ENCODE peak calls at places on chromosomes 11 and 22, in ten cellular contexts. O, C, J, D, X, L, R, N, F and Y are unnamed samples.

GRCh38 chr11:31817054-31817620 is 6.0 kb upstream of the PAX6 start:
- DNase-seq in O (no peak), C (no peak), J (peak), D (peak), X (no peak), L (no peak), R (no peak), N (peak), F (no peak), Y (peak)

GRCh38 chr22:20206709-20207215 is 55.9 kb upstream of the CCDC188 start:
- DNase-seq in O (no peak), C (no peak), J (no peak), D (peak), X (peak), L (no peak), R (no peak), N (no peak), F (no peak), Y (no peak)

GRCh38 chr11:128174465-128175101 is 412.8 kb downstream of the ETS1 start:
- DNase-seq in O (no peak), C (no peak), J (no peak), D (no peak), X (no peak), L (no peak), R (no peak), N (no peak), F (no peak), Y (no peak)

GRCh38 chr11:132655187-132655855 is 877.0 kb downstream of the OPCML start:
- DNase-seq in O (no peak), C (no peak), J (no peak), D (no peak), X (no peak), L (no peak), R (no peak), N (no peak), F (no peak), Y (no peak)

GRCh38 chr11:123549901-123550619 is 104.4 kb downstream of the SCN3B start:
- DNase-seq in O (no peak), C (no peak), J (no peak), D (no peak), X (no peak), L (no peak), R (peak), N (no peak), F (peak), Y (no peak)

GRCh38 chr11:2320591-2321310 is 18.9 kb downstream of the TSPAN32 start:
- DNase-seq in O (no peak), C (no peak), J (no peak), D (no peak), X (no peak), L (no peak), R (no peak), N (peak), F (peak), Y (no peak)

GRCh38 chr22:45285431-45286058 is 796 bp downstream of the UPK3A start:
- DNase-seq in O (no peak), C (no peak), J (no peak), D (no peak), X (no peak), L (no peak), R (no peak), N (no peak), F (no peak), Y (no peak)

GRCh38 chr11:1674879-1675235 is 22.1 kb upstream of the KRTAP5-6 start:
- DNase-seq in O (no peak), C (no peak), J (no peak), D (peak), X (no peak), L (no peak), R (no peak), N (no peak), F (no peak), Y (no peak)

GRCh38 chr11:83025267-83025704 is 46.4 kb downstream of the RAB30 start:
- DNase-seq in O (no peak), C (no peak), J (no peak), D (no peak), X (no peak), L (no peak), R (no peak), N (no peak), F (no peak), Y (no peak)

GRCh38 chr22:33631777-33632176 is 288.5 kb downstream of the LARGE1 start:
- DNase-seq in O (no peak), C (no peak), J (no peak), D (no peak), X (no peak), L (no peak), R (no peak), N (no peak), F (no peak), Y (no peak)

GRCh38 chr22:43237280-43237679 is 50.3 kb upstream of the TTLL12 start:
- DNase-seq in O (no peak), C (no peak), J (no peak), D (no peak), X (no peak), L (no peak), R (peak), N (no peak), F (no peak), Y (no peak)

GRCh38 chr22:42022162-42022847 is 23.7 kb downstream of the WBP2NL start:
- DNase-seq in O (no peak), C (no peak), J (no peak), D (no peak), X (peak), L (peak), R (no peak), N (no peak), F (no peak), Y (no peak)

GRCh38 chr11:71086687-71087258 is 165.6 kb downstream of the SHANK2 start:
- DNase-seq in O (no peak), C (no peak), J (no peak), D (peak), X (no peak), L (no peak), R (peak), N (no peak), F (no peak), Y (no peak)

GRCh38 chr22:25564320-25564978 is at the start of gene GRK3:
- DNase-seq in O (peak), C (peak), J (peak), D (peak), X (peak), L (peak), R (peak), N (peak), F (peak), Y (peak)

GRCh38 chr11:117185739-117186430 is 7.3 kb downstream of the SIDT2 start:
- DNase-seq in O (no peak), C (no peak), J (peak), D (no peak), X (no peak), L (no peak), R (no peak), N (peak), F (no peak), Y (no peak)

GRCh38 chr11:1012740-1013627 is 23.5 kb downstream of the MUC6 start:
- DNase-seq in O (no peak), C (no peak), J (no peak), D (no peak), X (no peak), L (no peak), R (no peak), N (no peak), F (no peak), Y (no peak)

GRCh38 chr22:43992331-43992821 is 31.7 kb upstream of the PARVB start:
- DNase-seq in O (no peak), C (no peak), J (peak), D (no peak), X (no peak), L (no peak), R (peak), N (no peak), F (no peak), Y (no peak)

GRCh38 chr11:112590778-112591177 is 330.1 kb upstream of the PLET1 start:
- DNase-seq in O (no peak), C (no peak), J (no peak), D (no peak), X (no peak), L (no peak), R (no peak), N (no peak), F (no peak), Y (no peak)

GRCh38 chr11:5550440-5551095 is 2.2 kb upstream of the OR52H1 start:
- DNase-seq in O (no peak), C (no peak), J (no peak), D (no peak), X (no peak), L (no peak), R (no peak), N (no peak), F (no peak), Y (no peak)

GRCh38 chr11:102843474-102843873 is at the start of gene MMP3:
- DNase-seq in O (no peak), C (no peak), J (no peak), D (no peak), X (no peak), L (no peak), R (no peak), N (no peak), F (no peak), Y (no peak)

GRCh38 chr22:45483918-45484499 is 18.7 kb upstream of the FBLN1 start:
- DNase-seq in O (no peak), C (no peak), J (no peak), D (no peak), X (no peak), L (no peak), R (no peak), N (peak), F (no peak), Y (no peak)

GRCh38 chr11:35321532-35322320 is 97.6 kb downstream of the SLC1A2 start:
- DNase-seq in O (no peak), C (no peak), J (no peak), D (no peak), X (no peak), L (no peak), R (peak), N (no peak), F (no peak), Y (no peak)

GRCh38 chr11:58905716-58906547 is 33.4 kb upstream of the GLYATL1 start:
- DNase-seq in O (peak), C (no peak), J (no peak), D (peak), X (peak), L (no peak), R (no peak), N (no peak), F (no peak), Y (no peak)

GRCh38 chr11:104713366-104713765 is 184.9 kb downstream of the CASP12 start:
- DNase-seq in O (no peak), C (no peak), J (no peak), D (no peak), X (no peak), L (no peak), R (no peak), N (no peak), F (no peak), Y (no peak)

GRCh38 chr11:129884581-129884980 is 10.8 kb downstream of the NFRKB start:
- DNase-seq in O (no peak), C (no peak), J (no peak), D (no peak), X (no peak), L (no peak), R (no peak), N (no peak), F (no peak), Y (no peak)

GRCh38 chr22:43848366-43849171 is 13.7 kb downstream of the SULT4A1 start:
- DNase-seq in O (no peak), C (no peak), J (peak), D (peak), X (no peak), L (no peak), R (no peak), N (peak), F (peak), Y (no peak)

GRCh38 chr11:61609000-61609969 is 28.4 kb upstream of the SYT7 start:
- DNase-seq in O (no peak), C (no peak), J (no peak), D (peak), X (peak), L (no peak), R (no peak), N (no peak), F (no peak), Y (no peak)

GRCh38 chr11:100923555-100923954 is 206.1 kb downstream of the PGR start:
- DNase-seq in O (no peak), C (no peak), J (no peak), D (no peak), X (no peak), L (no peak), R (no peak), N (no peak), F (no peak), Y (no peak)

DNA sequence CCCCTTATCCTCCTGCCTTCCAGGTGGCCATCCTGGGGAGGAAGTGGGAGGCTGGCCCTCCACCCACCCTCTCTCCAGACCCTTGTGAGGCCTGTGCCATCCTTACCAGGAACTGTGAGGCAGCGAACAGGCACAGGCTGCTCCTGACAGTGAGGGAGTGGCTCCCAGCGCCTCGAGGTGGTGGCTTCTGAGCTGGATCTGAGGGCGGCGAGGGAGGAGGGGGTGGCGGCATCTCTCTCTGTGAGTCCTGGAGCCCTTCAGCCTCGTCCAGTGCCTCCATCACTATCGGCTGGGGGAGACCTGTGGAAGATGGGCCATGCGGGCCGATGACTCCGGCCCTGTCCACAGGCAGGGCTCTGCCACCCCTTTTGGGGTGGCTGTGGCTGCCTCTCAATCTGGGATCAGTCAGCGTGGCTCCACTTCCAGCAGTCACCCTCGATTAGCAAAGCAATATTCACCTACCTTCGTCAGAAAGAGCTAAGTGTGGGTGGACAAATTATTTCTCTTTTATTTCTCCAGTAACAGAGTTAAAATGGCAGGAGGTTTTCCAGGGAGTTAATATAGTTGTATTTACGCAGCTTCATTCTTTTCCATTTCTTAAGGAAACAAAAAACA is 18.0 kb upstream of the IGSF22 start:
- DNase-seq in O (no peak), C (no peak), J (no peak), D (no peak), X (no peak), L (no peak), R (no peak), N (no peak), F (no peak), Y (no peak)
- TF ChIP-seq POLR2A in O (no peak), C (no peak), J (no peak), D (no peak), X (no peak), L (no peak), R (no peak), N (no peak), F (no peak), Y (no peak)

DNA sequence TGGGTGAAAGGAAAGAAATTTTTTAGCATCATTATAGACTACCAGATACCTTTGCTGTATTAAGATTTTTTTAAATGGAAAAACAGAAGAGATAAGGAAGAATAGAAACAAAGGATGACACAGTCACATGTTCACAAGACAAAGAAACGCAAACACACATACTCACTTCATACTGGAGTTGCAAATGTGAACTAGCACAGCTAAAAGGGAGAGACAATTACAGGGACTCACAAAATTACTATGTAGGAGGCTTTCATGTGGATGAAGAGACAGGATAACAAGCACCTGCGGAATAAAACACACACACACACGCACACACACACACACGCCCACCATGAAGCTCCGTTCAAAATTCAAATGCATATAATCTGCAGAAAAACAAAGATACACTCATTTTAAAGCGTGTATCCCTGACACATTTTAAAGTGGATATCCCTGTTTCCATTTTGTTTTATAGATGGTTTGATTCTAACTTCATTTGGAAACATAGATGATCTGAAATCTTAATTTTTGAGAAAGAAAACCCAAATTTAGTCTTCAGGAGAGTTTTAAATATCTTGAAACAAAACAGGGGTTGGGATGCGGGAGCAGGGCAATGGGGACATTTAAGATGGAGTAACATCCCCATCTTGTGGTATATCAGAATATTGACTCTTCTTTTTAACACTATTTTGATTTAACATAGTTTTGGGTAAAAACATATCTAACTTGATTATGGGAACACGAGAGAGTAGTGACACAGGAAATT is 36.7 kb downstream of the JRKL start:
- DNase-seq in O (no peak), C (no peak), J (no peak), D (no peak), X (no peak), L (no peak), R (peak), N (no peak), F (no peak), Y (peak)
- TF ChIP-seq POLR2A in O (no peak), C (no peak), J (no peak), D (no peak), X (no peak), L (no peak), R (no peak), N (no peak), F (no peak), Y (no peak)

GRCh38 chr11:60182546-60183330 is at the start of gene MS4A6A:
- DNase-seq in O (no peak), C (no peak), J (no peak), D (no peak), X (no peak), L (no peak), R (no peak), N (no peak), F (no peak), Y (no peak)
- TF ChIP-seq POLR2A in O (no peak), C (peak), J (no peak), D (no peak), X (no peak), L (no peak), R (no peak), N (no peak), F (no peak), Y (no peak)

GRCh38 chr11:10222399-10222798 is 71.6 kb downstream of the SBF2 start:
- DNase-seq in O (no peak), C (no peak), J (no peak), D (no peak), X (no peak), L (no peak), R (no peak), N (no peak), F (no peak), Y (no peak)
- TF ChIP-seq POLR2A in O (no peak), C (no peak), J (no peak), D (no peak), X (no peak), L (no peak), R (no peak), N (no peak), F (no peak), Y (no peak)

GRCh38 chr11:68932933-68933577 is 29.4 kb downstream of the IGHMBP2 start:
- DNase-seq in O (no peak), C (no peak), J (no peak), D (no peak), X (no peak), L (no peak), R (no peak), N (peak), F (no peak), Y (no peak)

GRCh38 chr11:68932358-68932757 is 28.7 kb downstream of the IGHMBP2 start:
- DNase-seq in O (no peak), C (no peak), J (no peak), D (no peak), X (no peak), L (no peak), R (no peak), N (peak), F (no peak), Y (no peak)

GRCh38 chr11:68933605-68934320 is 30.1 kb downstream of the IGHMBP2 start:
- DNase-seq in O (no peak), C (no peak), J (no peak), D (no peak), X (no peak), L (no peak), R (no peak), N (peak), F (no peak), Y (no peak)

GRCh38 chr11:68930991-68931855 is 27.5 kb downstream of the IGHMBP2 start:
- DNase-seq in O (no peak), C (no peak), J (no peak), D (no peak), X (no peak), L (no peak), R (no peak), N (peak), F (no peak), Y (no peak)

GRCh38 chr11:68931911-68932310 is 28.2 kb downstream of the IGHMBP2 start:
- DNase-seq in O (no peak), C (no peak), J (no peak), D (no peak), X (no peak), L (no peak), R (no peak), N (peak), F (no peak), Y (no peak)
- TF ChIP-seq POLR2A in O (no peak), C (no peak), J (no peak), D (no peak), X (no peak), L (no peak), R (no peak), N (no peak), F (no peak), Y (no peak)

GRCh38 chr11:110907629-110908028 is 195.4 kb upstream of the ARHGAP20 start:
- DNase-seq in O (no peak), C (no peak), J (no peak), D (no peak), X (peak), L (no peak), R (peak), N (no peak), F (no peak), Y (peak)
- TF ChIP-seq POLR2A in O (no peak), C (no peak), J (no peak), D (no peak), X (no peak), L (no peak), R (no peak), N (no peak), F (no peak), Y (no peak)

GRCh38 chr11:46936138-46937110 is at the start of gene CSTPP1:
- DNase-seq in O (peak), C (peak), J (peak), D (peak), X (peak), L (peak), R (peak), N (peak), F (peak), Y (peak)
- TF ChIP-seq POLR2A in O (no peak), C (no peak), J (no peak), D (no peak), X (no peak), L (no peak), R (no peak), N (no peak), F (no peak), Y (no peak)

GRCh38 chr11:73308963-73309960 is 1.2 kb downstream of the ARHGEF17 start:
- DNase-seq in O (peak), C (no peak), J (peak), D (peak), X (peak), L (no peak), R (peak), N (peak), F (peak), Y (no peak)
- TF ChIP-seq POLR2A in O (peak), C (peak), J (peak), D (peak), X (peak), L (no peak), R (peak), N (no peak), F (peak), Y (no peak)

GRCh38 chr22:31107206-31108118 is at the start of gene SELENOM:
- DNase-seq in O (peak), C (peak), J (peak), D (peak), X (peak), L (peak), R (peak), N (peak), F (peak), Y (peak)
- TF ChIP-seq POLR2A in O (peak), C (peak), J (peak), D (peak), X (peak), L (no peak), R (peak), N (no peak), F (peak), Y (no peak)